ENCODE peak calls at places on chromosomes 5 and 9, in ten cellular contexts. J, G, E, M, Y, R, V, I, C and N are unnamed samples.

GRCh38 chr5:161299053-161299452 is 247.5 kb downstream of the GABRB2 start:
- DNase-seq in M (no peak), J (no peak), C (no peak), Y (no peak), V (no peak), I (no peak), E (peak), G (no peak), R (no peak), N (no peak)

GRCh38 chr9:86507119-86507731 is 153.0 kb upstream of the TUT7 start:
- DNase-seq in E (no peak), C (no peak), R (no peak), J (no peak), M (no peak), V (peak), G (no peak), I (no peak), Y (no peak), N (no peak)

GRCh38 chr9:34580358-34580757 is 9.2 kb downstream of the CNTFR start:
- DNase-seq in C (no peak), M (no peak), E (no peak), J (no peak), I (no peak), G (peak), R (no peak), Y (peak), V (no peak), N (no peak)

GRCh38 chr5:39714036-39714698 is 289.4 kb upstream of the DAB2 start:
- DNase-seq in M (peak), V (peak), G (no peak), C (no peak), I (no peak), E (peak), Y (peak), R (peak), J (no peak), N (peak)

GRCh38 chr5:147507480-147508126 is 2.3 kb downstream of the DPYSL3 start:
- DNase-seq in M (no peak), Y (no peak), J (peak), V (peak), I (no peak), G (no peak), E (no peak), C (no peak), R (peak), N (no peak)

GRCh38 chr5:9774472-9775079 is 144.4 kb upstream of the TAS2R1 start:
- DNase-seq in V (peak), E (peak), Y (no peak), I (no peak), J (no peak), R (peak), C (no peak), M (no peak), G (no peak), N (peak)

GRCh38 chr5:107557051-107557658 is 113.6 kb downstream of the EFNA5 start:
- DNase-seq in M (no peak), C (peak), R (peak), Y (peak), I (no peak), V (no peak), J (no peak), E (no peak), G (no peak), N (peak)

GRCh38 chr9:133067006-133067405 is 5.2 kb downstream of the CEL start:
- DNase-seq in R (no peak), V (no peak), C (no peak), E (no peak), G (peak), Y (no peak), I (no peak), M (no peak), J (no peak), N (no peak)

GRCh38 chr9:132520612-132521011 is 61.8 kb upstream of the BARHL1 start:
- DNase-seq in Y (no peak), R (no peak), G (no peak), J (no peak), M (no peak), E (no peak), C (no peak), I (no peak), V (no peak), N (no peak)

GRCh38 chr5:107672212-107673105 is 1.7 kb upstream of the EFNA5 start:
- DNase-seq in I (no peak), Y (peak), R (peak), G (peak), C (peak), J (peak), E (peak), M (no peak), V (peak), N (peak)

GRCh38 chr5:77210091-77211012 is at the start of gene PDE8B:
- DNase-seq in M (no peak), E (no peak), J (no peak), C (peak), I (no peak), V (no peak), R (peak), G (no peak), Y (no peak), N (no peak)

GRCh38 chr5:138179277-138179857 is 455 bp downstream of the KIF20A start:
- DNase-seq in J (no peak), V (no peak), Y (peak), G (no peak), I (no peak), R (peak), M (no peak), C (no peak), E (peak), N (peak)

GRCh38 chr5:145764325-145764724 is 70.8 kb downstream of the PRELID2 start:
- DNase-seq in E (no peak), J (no peak), V (no peak), Y (no peak), R (peak), I (no peak), C (no peak), G (no peak), M (no peak), N (no peak)

GRCh38 chr5:68279960-68280359 is 64.4 kb downstream of the PIK3R1 start:
- DNase-seq in R (no peak), C (no peak), J (no peak), G (no peak), V (no peak), E (peak), I (no peak), M (peak), Y (no peak), N (no peak)

GRCh38 chr9:8887369-8887768 is 1087.8 kb upstream of the DMAC1 start:
- DNase-seq in Y (no peak), G (no peak), J (no peak), V (no peak), M (no peak), I (no peak), E (no peak), R (no peak), C (no peak), N (no peak)

GRCh38 chr9:110775724-110776123 is 107.1 kb downstream of the MUSK start:
- DNase-seq in V (no peak), E (no peak), J (no peak), Y (no peak), I (no peak), C (no peak), G (no peak), R (no peak), M (no peak), N (no peak)

GRCh38 chr5:65955746-65956145 is 29.4 kb downstream of the ERBIN start:
- DNase-seq in J (no peak), I (no peak), E (no peak), Y (no peak), C (no peak), G (no peak), R (no peak), M (no peak), V (no peak), N (no peak)

GRCh38 chr9:5392285-5392684 is 45.4 kb downstream of the PLGRKT start:
- DNase-seq in M (no peak), V (peak), E (no peak), J (no peak), G (no peak), R (peak), C (no peak), I (no peak), Y (no peak), N (no peak)

GRCh38 chr5:131947445-131947844 is 2.0 kb upstream of the MEIKIN start:
- DNase-seq in C (no peak), Y (no peak), J (no peak), R (no peak), E (no peak), G (no peak), V (no peak), I (no peak), M (no peak), N (no peak)

GRCh38 chr9:117365438-117365837 is 49.4 kb downstream of the ASTN2 start:
- DNase-seq in E (no peak), R (no peak), V (no peak), G (no peak), Y (no peak), M (no peak), C (no peak), J (no peak), I (no peak), N (no peak)

GRCh38 chr9:105620996-105621395 is 41.3 kb upstream of the TAL2 start:
- DNase-seq in E (no peak), Y (no peak), V (no peak), M (no peak), R (no peak), I (no peak), G (no peak), J (no peak), C (no peak), N (no peak)

GRCh38 chr9:36141288-36141687 is 4.8 kb downstream of the GLIPR2 start:
- DNase-seq in I (no peak), C (no peak), V (peak), Y (no peak), G (peak), R (peak), M (no peak), E (no peak), J (no peak), N (peak)

GRCh38 chr5:1666221-1666620 is 133.4 kb downstream of the MRPL36 start:
- DNase-seq in Y (no peak), I (no peak), V (no peak), R (no peak), E (no peak), M (no peak), G (no peak), J (peak), C (no peak), N (no peak)

GRCh38 chr9:93020785-93021670 is 37.5 kb upstream of the SUSD3 start:
- DNase-seq in E (no peak), V (no peak), I (no peak), Y (no peak), G (peak), R (no peak), C (no peak), M (no peak), J (no peak), N (no peak)

GRCh38 chr5:6713274-6714181 is at the start of gene TENT4A:
- DNase-seq in V (no peak), G (no peak), Y (no peak), E (no peak), I (no peak), C (peak), R (peak), M (peak), J (peak), N (no peak)

GRCh38 chr5:60023255-60023654 is 129.7 kb upstream of the PDE4D start:
- DNase-seq in I (no peak), M (no peak), R (peak), Y (no peak), V (no peak), E (no peak), G (no peak), C (no peak), J (no peak), N (no peak)

GRCh38 chr9:133351908-133352634 is 4.1 kb downstream of the RPL7A start:
- DNase-seq in G (no peak), Y (peak), V (peak), R (peak), C (no peak), M (peak), E (peak), J (no peak), I (peak), N (no peak)

GRCh38 chr9:68560131-68560844 is 19.6 kb upstream of the TMEM252 start:
- DNase-seq in J (peak), G (no peak), R (peak), E (peak), V (peak), C (peak), M (peak), Y (peak), I (no peak), N (no peak)

GRCh38 chr5:125065114-125065513 is 318.7 kb upstream of the ZNF608 start:
- DNase-seq in J (no peak), R (peak), V (no peak), Y (no peak), G (no peak), E (no peak), M (no peak), I (no peak), C (no peak), N (no peak)

GRCh38 chr9:80383347-80383746 is 811.6 kb downstream of the TLE4 start:
- DNase-seq in V (peak), G (no peak), C (no peak), M (no peak), E (no peak), I (no peak), R (no peak), Y (no peak), J (no peak), N (no peak)

GRCh38 chr9:91261417-91261816 is 100.3 kb downstream of the AUH start:
- DNase-seq in J (no peak), R (no peak), V (no peak), I (no peak), Y (no peak), G (no peak), M (no peak), E (no peak), C (no peak), N (no peak)

GRCh38 chr5:21701317-21701716 is 1151.8 kb downstream of the CDH12 start:
- DNase-seq in R (no peak), E (no peak), Y (no peak), M (no peak), I (no peak), V (no peak), G (no peak), J (no peak), C (no peak), N (no peak)

GRCh38 chr5:73367650-73368049 is 80.9 kb downstream of the FOXD1 start:
- DNase-seq in R (peak), I (no peak), G (no peak), J (no peak), M (no peak), V (no peak), E (no peak), Y (no peak), C (no peak), N (no peak)

GRCh38 chr5:36820900-36821299 is 55.7 kb upstream of the NIPBL start:
- DNase-seq in I (no peak), V (no peak), R (no peak), G (no peak), C (no peak), Y (no peak), M (no peak), J (no peak), E (no peak), N (no peak)

GRCh38 chr5:21663082-21663481 is 1190.1 kb downstream of the CDH12 start:
- DNase-seq in I (no peak), J (no peak), V (no peak), C (no peak), Y (no peak), R (no peak), E (peak), G (no peak), M (no peak), N (no peak)

GRCh38 chr5:148816357-148816756 is 10.1 kb upstream of the ADRB2 start:
- DNase-seq in R (no peak), J (no peak), E (no peak), C (no peak), V (no peak), I (no peak), Y (no peak), M (no peak), G (no peak), N (no peak)

GRCh38 chr5:180072256-180072548 is 643 bp upstream of the RNF130 start:
- DNase-seq in I (no peak), M (no peak), E (no peak), C (no peak), V (no peak), J (no peak), Y (no peak), G (no peak), R (no peak), N (no peak)

GRCh38 chr5:73969195-73970059 is 343.4 kb downstream of the ARHGEF28 start:
- DNase-seq in J (no peak), E (no peak), Y (no peak), C (no peak), V (no peak), G (no peak), M (no peak), I (no peak), R (no peak), N (no peak)

GRCh38 chr9:93667627-93668026 is 91.2 kb downstream of the PHF2 start:
- DNase-seq in Y (no peak), E (no peak), V (no peak), I (no peak), M (no peak), C (no peak), J (no peak), G (peak), R (no peak), N (no peak)

GRCh38 chr9:1125741-1126140 is 75.6 kb downstream of the DMRT2 start:
- DNase-seq in G (no peak), I (peak), E (no peak), Y (no peak), C (no peak), J (no peak), M (no peak), R (peak), V (no peak), N (no peak)

DNA sequence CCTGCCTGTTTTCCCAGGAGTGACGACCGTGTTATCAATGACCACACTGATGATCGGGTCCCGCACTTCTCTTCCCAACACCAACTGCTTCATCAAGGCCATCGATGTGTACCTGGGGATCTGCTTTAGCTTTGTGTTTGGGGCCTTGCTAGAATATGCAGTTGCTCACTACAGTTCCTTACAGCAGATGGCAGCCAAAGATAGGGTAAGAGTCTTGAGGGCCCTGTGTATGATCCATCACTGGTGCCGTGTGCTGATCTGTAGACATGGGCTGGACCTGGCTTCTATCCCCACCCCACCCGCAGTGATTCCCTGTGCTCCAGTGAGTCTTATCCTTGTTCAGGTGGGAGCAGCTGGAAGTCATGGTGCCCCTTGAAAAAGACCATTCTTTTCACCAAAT is 26.0 kb downstream of the GABRP start:
- DNase-seq in M (no peak), G (no peak), I (no peak), Y (no peak), R (peak), E (peak), C (no peak), V (peak), J (no peak), N (no peak)
- TF ChIP-seq CTCF in M (no peak), G (peak), I (peak), Y (peak), R (peak), E (peak), C (no peak), V (peak), J (no peak), N (peak)

GRCh38 chr5:43231977-43232376 is 40.0 kb downstream of the NIM1K start:
- DNase-seq in Y (no peak), M (no peak), C (no peak), J (no peak), V (peak), I (no peak), G (no peak), R (no peak), E (peak), N (no peak)
- TF ChIP-seq CTCF in Y (no peak), M (no peak), C (peak), J (no peak), V (no peak), I (peak), G (peak), R (peak), E (no peak), N (peak)

DNA sequence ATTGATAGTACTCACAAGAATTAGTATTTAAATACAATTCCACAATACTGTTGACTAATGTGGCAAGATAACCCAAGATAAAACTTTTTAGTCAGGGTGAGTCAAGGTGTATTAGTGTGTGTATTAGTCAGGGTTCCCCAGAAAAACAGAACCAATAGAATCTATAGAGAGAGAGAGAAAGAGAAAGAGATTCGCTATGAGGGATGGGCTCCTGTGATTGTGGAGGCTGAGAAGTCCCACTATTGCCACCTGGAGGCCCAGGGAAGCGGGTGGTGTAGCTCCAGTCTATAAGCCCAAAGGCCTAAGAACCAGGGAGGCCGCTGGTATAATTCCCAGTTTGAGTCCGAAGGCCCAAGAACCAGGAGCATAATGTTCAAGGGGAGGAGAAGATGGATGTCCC is 10.0 kb upstream of the SHISAL2B start:
- DNase-seq in E (peak), J (no peak), M (no peak), C (no peak), R (peak), I (no peak), G (no peak), Y (no peak), V (no peak), N (no peak)
- TF ChIP-seq CTCF in E (peak), J (no peak), M (no peak), C (no peak), R (peak), I (peak), G (no peak), Y (no peak), V (no peak), N (no peak)

DNA sequence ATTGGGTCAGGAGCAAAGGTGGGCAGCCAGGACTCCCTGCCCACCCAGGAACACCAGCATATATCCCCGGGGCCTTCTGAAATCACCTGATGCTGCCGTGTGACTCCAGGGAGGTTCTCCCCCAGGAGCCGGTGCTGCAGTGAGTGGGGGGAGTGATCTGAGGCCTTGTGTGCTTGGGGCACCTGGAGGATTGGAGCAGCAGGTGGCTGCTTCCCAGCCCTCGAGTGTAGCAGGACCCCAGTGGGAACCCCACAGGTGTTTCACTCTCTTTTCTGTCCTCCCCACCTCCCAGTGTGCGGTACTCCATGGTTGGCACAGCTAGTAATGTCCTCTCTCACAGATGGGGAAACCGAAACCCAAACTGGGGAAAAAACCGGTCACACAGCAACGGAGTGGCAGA is 20.4 kb downstream of the NCS1 start:
- DNase-seq in C (no peak), M (no peak), E (no peak), G (no peak), R (no peak), J (no peak), I (no peak), V (no peak), Y (no peak), N (no peak)
- TF ChIP-seq CTCF in C (no peak), M (no peak), E (no peak), G (no peak), R (no peak), J (no peak), I (no peak), V (no peak), Y (no peak), N (no peak)

DNA sequence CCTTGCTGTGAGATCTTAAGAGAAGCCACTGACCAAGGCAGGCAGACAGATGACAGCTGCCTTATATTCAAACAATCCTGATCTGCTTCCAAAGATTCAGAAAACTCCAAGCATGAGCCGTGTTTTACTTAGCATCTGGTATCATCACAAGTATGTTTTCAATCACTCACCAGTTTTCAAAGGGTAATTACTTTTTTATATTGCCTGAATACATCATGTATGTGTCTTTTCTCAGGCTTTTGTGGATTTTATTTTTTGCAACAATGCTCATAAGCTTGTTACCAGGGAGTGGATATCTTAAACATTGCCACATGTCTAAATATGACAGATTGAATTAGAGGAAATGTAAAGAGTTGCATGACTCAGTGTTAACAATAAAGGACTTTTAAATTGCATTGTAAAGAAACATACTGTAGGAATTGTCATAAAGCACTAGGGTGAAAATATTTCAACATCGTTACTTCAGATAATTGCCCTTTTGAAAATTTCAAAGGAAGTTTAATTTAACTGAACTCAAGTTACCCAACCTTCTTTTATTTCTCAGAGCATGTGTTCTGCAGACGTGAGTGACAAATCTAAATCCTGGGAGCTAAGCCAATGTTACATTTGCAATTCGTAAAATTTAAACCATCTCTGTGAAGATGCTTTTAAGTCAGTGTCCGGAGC is 326.1 kb downstream of the PLK2 start:
- DNase-seq in G (no peak), V (peak), C (no peak), M (no peak), E (no peak), Y (no peak), R (peak), I (peak), J (no peak), N (peak)
- TF ChIP-seq CTCF in G (no peak), V (no peak), C (no peak), M (no peak), E (no peak), Y (no peak), R (no peak), I (no peak), J (no peak), N (no peak)